ENCODE peak calls at places on chromosomes 5 and 9, in ten cellular contexts. X, P, U, A, L, R, Q, B, G and C are unnamed samples.

GRCh38 chr5:111384220-111384619 is 128.1 kb downstream of the STARD4 start:
- DNase-seq in X (no peak), P (no peak), U (peak), A (no peak), L (no peak), R (no peak), Q (no peak), B (no peak), G (no peak), C (no peak)

GRCh38 chr5:53819482-53819881 is 259.0 kb downstream of the NDUFS4 start:
- DNase-seq in X (no peak), P (no peak), U (no peak), A (no peak), L (no peak), R (no peak), Q (no peak), B (no peak), G (no peak), C (no peak)

GRCh38 chr5:53027913-53028312 is 38.8 kb downstream of the ITGA2 start:
- DNase-seq in X (peak), P (no peak), U (peak), A (no peak), L (no peak), R (no peak), Q (peak), B (no peak), G (no peak), C (no peak)

GRCh38 chr9:123435471-123435870 is 79.5 kb downstream of the CRB2 start:
- DNase-seq in X (no peak), P (no peak), U (no peak), A (no peak), L (no peak), R (no peak), Q (no peak), B (no peak), G (no peak), C (no peak)

GRCh38 chr5:95124731-95125130 is 160.2 kb downstream of the MCTP1 start:
- DNase-seq in X (no peak), P (no peak), U (no peak), A (no peak), L (no peak), R (no peak), Q (no peak), B (no peak), G (no peak), C (no peak)

GRCh38 chr9:35691325-35691631 is 1.6 kb upstream of the TPM2 start:
- DNase-seq in X (no peak), P (no peak), U (no peak), A (no peak), L (no peak), R (peak), Q (no peak), B (no peak), G (no peak), C (no peak)

GRCh38 chr9:4235951-4236804 is 63.7 kb downstream of the GLIS3 start:
- DNase-seq in X (peak), P (no peak), U (peak), A (no peak), L (no peak), R (peak), Q (no peak), B (no peak), G (no peak), C (no peak)

GRCh38 chr5:132487841-132488555 is 2.6 kb downstream of the IRF1 start:
- DNase-seq in X (no peak), P (peak), U (no peak), A (no peak), L (no peak), R (no peak), Q (peak), B (no peak), G (peak), C (no peak)

GRCh38 chr9:122382901-122383850 is 12.4 kb downstream of the PTGS1 start:
- DNase-seq in X (peak), P (no peak), U (peak), A (no peak), L (no peak), R (no peak), Q (no peak), B (no peak), G (no peak), C (no peak)

GRCh38 chr9:35406183-35406959 is 83.5 kb upstream of the RUSC2 start:
- DNase-seq in X (no peak), P (peak), U (peak), A (peak), L (peak), R (peak), Q (no peak), B (no peak), G (no peak), C (no peak)

GRCh38 chr5:107887587-107887986 is 216.8 kb upstream of the EFNA5 start:
- DNase-seq in X (no peak), P (no peak), U (no peak), A (no peak), L (no peak), R (no peak), Q (no peak), B (no peak), G (no peak), C (no peak)

GRCh38 chr9:104927216-104927911 is 591 bp downstream of the ABCA1 start:
- DNase-seq in X (peak), P (peak), U (peak), A (no peak), L (no peak), R (peak), Q (peak), B (no peak), G (peak), C (no peak)

GRCh38 chr5:113693621-113694130 is 180.2 kb downstream of the YTHDC2 start:
- DNase-seq in X (no peak), P (no peak), U (no peak), A (no peak), L (no peak), R (no peak), Q (no peak), B (no peak), G (no peak), C (no peak)